ENCODE peak calls at places on chromosomes 12 and 14, in seven cellular contexts. T is HCT116, R is H1, E is K562, W is HepG2, N is SK-N-SH, G is GM12878. V is an unnamed sample.

GRCh38 chr12:58564721-58565120 is 355.6 kb downstream of the LRIG3 start:
- DNase-seq in T (no peak), R (no peak), E (no peak), W (no peak), N (no peak), G (no peak), V (no peak)

GRCh38 chr14:36852853-36853634 is 191.4 kb downstream of the PAX9 start:
- DNase-seq in T (no peak), R (no peak), E (no peak), W (no peak), N (no peak), G (no peak), V (no peak)

GRCh38 chr12:121578230-121579189 is 2.3 kb downstream of the KDM2B start:
- DNase-seq in T (no peak), R (peak; percentile 34), E (no peak), W (no peak), N (peak; percentile 37), G (no peak), V (no peak)

GRCh38 chr12:120820885-120821510 is 83.2 kb downstream of the SPPL3 start:
- DNase-seq in T (no peak), R (no peak), E (no peak), W (no peak), N (no peak), G (no peak), V (no peak)

GRCh38 chr12:21940549-21940948 is 677 bp downstream of the ABCC9 start:
- DNase-seq in T (no peak), R (no peak), E (no peak), W (no peak), N (no peak), G (no peak), V (no peak)

GRCh38 chr12:98085360-98085759 is 430.0 kb upstream of the TMPO start:
- DNase-seq in T (no peak), R (no peak), E (no peak), W (no peak), N (no peak), G (no peak), V (no peak)

GRCh38 chr12:52984136-52984535 is 22.1 kb upstream of the EIF4B start:
- DNase-seq in T (no peak), R (no peak), E (no peak), W (no peak), N (no peak), G (no peak), V (no peak)

GRCh38 chr14:101408077-101408831 is 153.0 kb upstream of the DIO3 start:
- DNase-seq in T (no peak), R (no peak), E (no peak), W (no peak), N (no peak), G (no peak), V (no peak)

GRCh38 chr12:4069046-4070010 is 196.1 kb upstream of the PARP11 start:
- DNase-seq in T (no peak), R (no peak), E (no peak), W (no peak), N (no peak), G (no peak), V (no peak)

GRCh38 chr14:49497725-49498348 is 88.3 kb downstream of the RPS29 start:
- DNase-seq in T (peak; percentile 72), R (no peak), E (peak; percentile 58), W (peak; percentile 70), N (peak; percentile 52), G (peak; percentile 21), V (peak; percentile 62)

GRCh38 chr12:124520258-124520657 is 47.2 kb downstream of the NCOR2 start:
- DNase-seq in T (no peak), R (no peak), E (no peak), W (peak; percentile 34), N (no peak), G (no peak), V (no peak)

GRCh38 chr14:32087907-32088306 is 10.8 kb downstream of the ARHGAP5 start:
- DNase-seq in T (no peak), R (no peak), E (no peak), W (no peak), N (no peak), G (no peak), V (no peak)

GRCh38 chr14:93954900-93955891 is 21.2 kb downstream of the ASB2 start:
- DNase-seq in T (no peak), R (no peak), E (no peak), W (no peak), N (peak; percentile 37), G (no peak), V (no peak)

GRCh38 chr14:39566795-39567194 is 134.6 kb upstream of the FBXO33 start:
- DNase-seq in T (no peak), R (no peak), E (no peak), W (no peak), N (no peak), G (no peak), V (no peak)

GRCh38 chr12:95393191-95393790 is 80.7 kb upstream of the METAP2 start:
- DNase-seq in T (peak; percentile 31), R (no peak), E (no peak), W (no peak), N (no peak), G (no peak), V (no peak)

GRCh38 chr14:34340226-34340625 is 121.8 kb downstream of the SPTSSA start:
- DNase-seq in T (no peak), R (no peak), E (no peak), W (no peak), N (no peak), G (no peak), V (no peak)

GRCh38 chr14:54275997-54276396 is 120.8 kb upstream of the CDKN3 start:
- DNase-seq in T (no peak), R (no peak), E (no peak), W (no peak), N (peak; percentile 21), G (no peak), V (no peak)

GRCh38 chr12:63206494-63206893 is 55.5 kb upstream of the AVPR1A start:
- DNase-seq in T (no peak), R (no peak), E (no peak), W (no peak), N (no peak), G (no peak), V (no peak)

GRCh38 chr14:60642270-60642789 is 6.9 kb downstream of the SIX1 start:
- DNase-seq in T (no peak), R (no peak), E (no peak), W (no peak), N (peak; percentile 43), G (no peak), V (no peak)

GRCh38 chr14:93880025-93880820 is 46.9 kb upstream of the FAM181A start:
- DNase-seq in T (no peak), R (no peak), E (no peak), W (no peak), N (no peak), G (no peak), V (no peak)

GRCh38 chr12:4717806-4718205 is 2.4 kb upstream of the GALNT8 start:
- DNase-seq in T (no peak), R (no peak), E (no peak), W (no peak), N (no peak), G (no peak), V (no peak)

GRCh38 chr12:75349946-75350345 is 15.5 kb downstream of the GLIPR1L1 start:
- DNase-seq in T (no peak), R (no peak), E (no peak), W (no peak), N (no peak), G (no peak), V (no peak)

GRCh38 chr12:122966743-122967058 is 438 bp upstream of the ABCB9 start:
- DNase-seq in T (no peak), R (no peak), E (no peak), W (no peak), N (no peak), G (no peak), V (no peak)
- H3K4me1 ChIP-seq in T (peaks cover 38% of the 10 kb centered on the region), R (peaks cover 4% of the 10 kb centered on the region), E (peaks cover 29% of the 10 kb centered on the region), W (peaks cover 48% of the 10 kb centered on the region), N (peaks cover 26% of the 10 kb centered on the region), G (peaks cover 4% of the 10 kb centered on the region), V (peaks cover 34% of the 10 kb centered on the region)

DNA sequence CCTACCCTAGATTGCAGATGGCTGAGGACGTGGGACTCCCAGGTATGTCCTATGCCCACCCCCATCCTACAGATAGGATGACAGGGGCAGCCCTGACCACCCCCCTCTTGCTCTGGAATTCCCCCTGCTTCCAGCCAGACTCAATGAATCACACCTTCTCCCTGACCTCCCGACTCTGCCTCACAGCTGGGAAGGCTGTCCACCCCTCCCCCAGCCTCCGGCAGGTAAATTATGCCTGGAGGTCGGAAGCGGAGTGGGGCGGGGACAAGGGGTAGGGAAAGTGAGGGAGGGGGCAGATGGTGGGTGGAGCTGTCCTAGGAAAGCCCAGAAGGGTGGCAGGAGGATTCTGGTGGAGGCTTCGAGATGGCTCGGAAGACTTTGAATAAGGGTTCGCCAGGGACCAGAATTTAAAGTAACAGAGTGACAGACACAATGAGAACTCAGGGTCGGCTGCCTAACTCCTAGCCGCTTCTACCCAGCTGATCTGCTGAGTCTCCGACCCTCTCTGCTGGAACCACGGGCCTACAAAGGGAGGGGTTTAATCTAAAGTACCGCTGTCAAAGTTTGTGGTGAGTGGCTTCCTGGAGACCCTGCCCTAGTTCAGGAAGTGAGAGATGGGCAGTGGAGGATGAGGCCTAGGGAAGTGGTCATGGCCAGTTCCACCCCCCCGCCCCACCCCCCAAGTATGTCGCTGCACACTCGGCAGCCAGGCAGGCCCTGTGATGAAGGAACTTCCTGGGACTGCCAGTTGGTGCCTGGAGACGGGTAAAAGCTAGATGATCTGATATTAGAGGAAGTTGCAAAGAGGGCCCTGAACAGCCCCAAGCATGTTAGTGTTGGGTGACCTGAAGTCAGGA is 4.2 kb downstream of the PLEKHG3 start:
- DNase-seq in T (no peak), R (no peak), E (no peak), W (no peak), N (no peak), G (no peak), V (no peak)
- TF ChIP-seq SIN3A in T (no peak), R (peak; percentile 94), E (no peak), W (no peak), N (no peak), G (no peak), V (no peak)

GRCh38 chr14:55571125-55571889 is 8.7 kb upstream of the KTN1 start:
- DNase-seq in T (no peak), R (no peak), E (no peak), W (no peak), N (no peak), G (no peak), V (no peak)

GRCh38 chr14:55574988-55575387 is 5.0 kb upstream of the KTN1 start:
- DNase-seq in T (no peak), R (no peak), E (no peak), W (no peak), N (no peak), G (no peak), V (no peak)

GRCh38 chr14:55577229-55577628 is 2.8 kb upstream of the KTN1 start:
- DNase-seq in T (no peak), R (no peak), E (no peak), W (no peak), N (no peak), G (no peak), V (no peak)

GRCh38 chr14:55568618-55569017 is 11.4 kb upstream of the KTN1 start:
- DNase-seq in T (no peak), R (no peak), E (no peak), W (peak; percentile 11), N (no peak), G (no peak), V (no peak)

GRCh38 chr14:55572578-55572977 is 7.4 kb upstream of the KTN1 start:
- DNase-seq in T (no peak), R (no peak), E (no peak), W (peak; percentile 72), N (peak; percentile 41), G (no peak), V (no peak)
- H3K4me1 ChIP-seq in T (no peaks in the 10 kb centered on the region), R (no peaks in the 10 kb centered on the region), E (peaks cover 3% of the 10 kb centered on the region), W (peaks cover 43% of the 10 kb centered on the region), N (no peaks in the 10 kb centered on the region), G (peaks cover 13% of the 10 kb centered on the region), V (peaks cover 28% of the 10 kb centered on the region)

GRCh38 chr12:20212658-20213387 is 155.5 kb upstream of the PDE3A start:
- DNase-seq in T (peak; percentile 82), R (peak; percentile 69), E (no peak), W (no peak), N (peak; percentile 61), G (no peak), V (no peak)
- TF ChIP-seq SIN3A in T (no peak), R (no peak), E (no peak), W (no peak), N (peak; percentile 36), G (no peak), V (no peak)

V was measured in Panc1.